ENCODE peak calls at places on chromosomes 3 and 15, in nine cellular contexts. U, S, D, Y, X, N, I, P and M are unnamed samples.

GRCh38 chr3:32177702-32178198 is 60.7 kb upstream of the CMTM8 start:
- DNase-seq in N (no peak), S (peak), D (peak), P (peak), X (peak), Y (peak), U (peak), I (no peak), M (peak)

GRCh38 chr15:89299896-89300295 is 34.7 kb downstream of the POLG start:
- DNase-seq in U (peak), Y (no peak), I (no peak), P (no peak), S (peak), D (no peak), X (no peak), N (no peak), M (peak)

GRCh38 chr15:28942046-28942445 is 56.3 kb downstream of the APBA2 start:
- DNase-seq in D (no peak), S (no peak), X (no peak), N (no peak), P (no peak), I (no peak), U (no peak), Y (no peak), M (no peak)

GRCh38 chr3:181782306-181782924 is 70.7 kb downstream of the SOX2 start:
- DNase-seq in P (no peak), D (no peak), S (peak), I (no peak), Y (no peak), N (no peak), X (no peak), U (peak), M (peak)

GRCh38 chr3:193872265-193872753 is 263.6 kb upstream of the HES1 start:
- DNase-seq in X (no peak), P (peak), D (peak), U (peak), S (peak), I (no peak), N (no peak), Y (no peak), M (peak)

GRCh38 chr3:106794442-106794841 is 582.8 kb upstream of the CCDC54 start:
- DNase-seq in Y (no peak), U (no peak), X (no peak), N (no peak), I (no peak), P (no peak), S (peak), D (no peak), M (no peak)

GRCh38 chr3:188729422-188729821 is 442.3 kb upstream of the TPRG1 start:
- DNase-seq in S (no peak), U (no peak), I (no peak), Y (no peak), P (no peak), D (no peak), N (no peak), X (no peak), M (no peak)

GRCh38 chr15:76258460-76258859 is 52.8 kb downstream of the ETFA start:
- DNase-seq in X (no peak), D (no peak), U (no peak), S (no peak), N (no peak), P (no peak), I (no peak), Y (no peak), M (no peak)

GRCh38 chr3:131072845-131073244 is 46.2 kb downstream of the NEK11 start:
- DNase-seq in D (no peak), N (no peak), I (no peak), S (no peak), X (no peak), Y (no peak), U (peak), P (no peak), M (peak)

GRCh38 chr15:65595960-65596359 is 15.0 kb downstream of the INTS14 start:
- DNase-seq in U (no peak), D (no peak), I (no peak), X (no peak), Y (peak), P (no peak), N (no peak), S (no peak), M (peak)

GRCh38 chr15:59461521-59461920 is 23.5 kb downstream of the FAM81A start:
- DNase-seq in S (no peak), I (no peak), Y (no peak), X (no peak), P (no peak), N (no peak), D (no peak), U (no peak), M (no peak)

GRCh38 chr15:92492556-92492955 is 98.9 kb downstream of the ST8SIA2 start:
- DNase-seq in X (no peak), N (no peak), I (no peak), S (no peak), U (no peak), Y (no peak), D (no peak), P (no peak), M (no peak)

GRCh38 chr3:42473083-42473932 is 29.1 kb upstream of the VIPR1 start:
- DNase-seq in X (no peak), D (no peak), S (no peak), U (no peak), Y (no peak), I (no peak), N (no peak), P (no peak), M (peak)

GRCh38 chr3:46926871-46927717 is 49.5 kb downstream of the CCDC12 start:
- DNase-seq in P (peak), S (no peak), X (peak), D (no peak), Y (no peak), I (no peak), U (no peak), N (no peak), M (no peak)

GRCh38 chr15:33851079-33851478 is 117.2 kb upstream of the CHRM5 start:
- DNase-seq in N (no peak), I (no peak), S (no peak), X (no peak), D (no peak), P (no peak), U (no peak), Y (no peak), M (no peak)

GRCh38 chr3:22276351-22276750 is 525.3 kb upstream of the ZNF385D start:
- DNase-seq in P (no peak), Y (no peak), D (no peak), N (no peak), X (no peak), I (no peak), U (no peak), S (no peak), M (no peak)

GRCh38 chr3:145272684-145273083 is 888.3 kb downstream of the PLOD2 start:
- DNase-seq in U (no peak), P (no peak), D (no peak), Y (no peak), I (no peak), N (no peak), X (no peak), S (no peak), M (peak)

GRCh38 chr3:52204337-52205073 is 6.5 kb downstream of the ALAS1 start:
- DNase-seq in I (no peak), N (no peak), Y (no peak), D (no peak), P (no peak), U (no peak), X (no peak), S (no peak), M (no peak)

GRCh38 chr3:177358968-177359600 is 161.8 kb upstream of the TBL1XR1 start:
- DNase-seq in Y (peak), X (no peak), D (peak), I (peak), P (peak), N (no peak), U (no peak), S (peak), M (peak)

GRCh38 chr15:80645494-80646065 is 49.5 kb upstream of the ABHD17C start:
- DNase-seq in S (no peak), X (no peak), N (no peak), P (no peak), U (no peak), D (no peak), Y (no peak), I (no peak), M (peak)

GRCh38 chr3:140268610-140269009 is 333.6 kb downstream of the CLSTN2 start:
- DNase-seq in D (no peak), Y (no peak), I (no peak), X (no peak), U (no peak), P (no peak), S (no peak), N (no peak), M (no peak)

GRCh38 chr15:70246623-70247200 is 149.0 kb upstream of the TLE3 start:
- DNase-seq in Y (no peak), I (no peak), D (no peak), X (no peak), U (no peak), S (no peak), N (no peak), P (no peak), M (no peak)

GRCh38 chr3:102180291-102180931 is 254.4 kb upstream of the ZPLD1 start:
- DNase-seq in X (peak), S (peak), Y (no peak), N (no peak), U (no peak), P (no peak), I (no peak), D (peak), M (peak)

GRCh38 chr3:12966847-12967750 is 106.1 kb downstream of the IQSEC1 start:
- DNase-seq in I (no peak), N (no peak), S (peak), Y (peak), X (no peak), U (peak), P (peak), D (no peak), M (peak)

GRCh38 chr3:24678441-24678865 is 183.8 kb upstream of the THRB start:
- DNase-seq in U (peak), D (peak), N (no peak), X (peak), Y (no peak), P (no peak), I (no peak), S (peak), M (peak)